ENCODE peak calls at places on chromosomes 6 and 20, in five cellular contexts. F is colonic mucosa, N is Peyer's patch, W is endodermal cell, Y is tibial nerve. S is an unnamed sample.

GRCh38 chr6:158468666-158469065 is 91.2 kb upstream of the TMEM181 start:
- DNase-seq in F (peak; percentile 24), N (no peak), W (no peak), Y (no peak), S (no peak)

GRCh38 chr6:69863766-69864165 is 2.6 kb upstream of the COL19A1 start:
- DNase-seq in F (no peak), N (no peak), W (no peak), Y (no peak), S (no peak)

GRCh38 chr6:24436979-24437378 is 34.2 kb downstream of the MRS2 start:
- DNase-seq in F (no peak), N (no peak), W (no peak), Y (no peak), S (no peak)

GRCh38 chr6:129621252-129621651 is 88.7 kb downstream of the ARHGAP18 start:
- DNase-seq in F (no peak), N (peak; percentile 49), W (peak; percentile 72), Y (no peak), S (no peak)

GRCh38 chr6:28747631-28748157 is 176.1 kb downstream of the TRIM27 start:
- DNase-seq in F (no peak), N (no peak), W (peak; percentile 94), Y (no peak), S (no peak)

GRCh38 chr20:329325-329695 is 4.0 kb downstream of the SOX12 start:
- DNase-seq in F (no peak), N (no peak), W (peak; percentile 42), Y (no peak), S (no peak)

GRCh38 chr6:152979116-152979515 is 3.7 kb downstream of the FBXO5 start:
- DNase-seq in F (no peak), N (no peak), W (no peak), Y (no peak), S (no peak)

GRCh38 chr20:62496525-62497218 is 20.9 kb upstream of the GATA5 start:
- DNase-seq in F (no peak), N (no peak), W (peak; percentile 89), Y (no peak), S (no peak)

GRCh38 chr20:20364016-20364746 is 3.7 kb upstream of the INSM1 start:
- DNase-seq in F (no peak), N (no peak), W (peak; percentile 92), Y (no peak), S (no peak)

GRCh38 chr6:84193140-84193708 is 34.2 kb downstream of the CEP162 start:
- DNase-seq in F (no peak), N (no peak), W (no peak), Y (no peak), S (no peak)

GRCh38 chr20:44477151-44477550 is 1.5 kb downstream of the TTPAL start:
- DNase-seq in F (no peak), N (no peak), W (no peak), Y (no peak), S (no peak)

DNA sequence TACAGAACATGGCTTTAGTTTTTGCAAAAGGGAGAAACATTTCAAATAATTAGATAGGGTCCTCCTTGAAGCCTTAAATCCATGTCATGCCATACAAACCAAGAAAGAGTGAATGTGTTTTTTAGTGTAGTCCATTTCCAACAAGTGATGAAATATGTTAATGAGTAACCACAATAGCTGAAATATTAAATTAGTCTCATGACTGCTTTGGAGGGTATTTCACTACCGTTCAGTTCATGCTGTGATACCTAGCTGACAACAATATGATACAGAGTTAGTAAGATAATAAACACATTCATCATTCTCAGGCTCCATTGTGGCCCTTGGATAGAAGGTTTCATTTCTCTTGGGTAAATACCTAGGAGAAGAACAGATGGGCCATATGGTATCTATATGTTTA is 5.8 kb upstream of the ID4 start:
- DNase-seq in F (no peak), N (no peak), W (no peak), Y (no peak), S (no peak)
- H3K4me3 ChIP-seq in F (no peak overlapping the region), N (no peak overlapping the region), W (no peak overlapping the region), Y (no peak overlapping the region), S (no peak overlapping the region)

GRCh38 chr6:14874975-14875677 is 370.7 kb upstream of the JARID2 start:
- DNase-seq in F (no peak), N (no peak), W (no peak), Y (no peak), S (no peak)
- H3K4me1 ChIP-seq in F (no peaks in the 10 kb centered on the region), N (no peaks in the 10 kb centered on the region), W (peaks cover 4% of the 10 kb centered on the region), Y (peaks cover 34% of the 10 kb centered on the region), S (peaks cover 18% of the 10 kb centered on the region)

GRCh38 chr6:101534821-101535220 is 141.3 kb downstream of the GRIK2 start:
- DNase-seq in F (no peak), N (no peak), W (no peak), Y (no peak), S (no peak)
- H3K4me3 ChIP-seq in F (no peak overlapping the region), N (no peak overlapping the region), W (no peak overlapping the region), Y (peak overlapping the region; percentile 14), S (no peak overlapping the region)

GRCh38 chr6:166950443-166950821 is 5.9 kb downstream of the RNASET2 start:
- DNase-seq in F (no peak), N (no peak), W (peak; percentile 39), Y (no peak), S (peak; percentile 62)
- H3K4me1 ChIP-seq in F (no peaks in the 10 kb centered on the region), N (peaks cover 26% of the 10 kb centered on the region), W (no peaks in the 10 kb centered on the region), Y (peaks cover 8% of the 10 kb centered on the region), S (peaks cover 72% of the 10 kb centered on the region)

S was measured in CD4-positive, CD25-positive, alpha-beta regulatory T cell.